ENCODE peak calls at places on chromosome 9, in ten cellular contexts. J is spleen; E is IMR-90; U is brain microvascular endothelial cell; A is dorsolateral prefrontal cortex; K is effector memory CD4-positive, alpha-beta T cell; O is breast epithelium; N is CD4-positive, alpha-beta memory T cell; S is transverse colon; Q is A549. I is an unnamed sample.
A peak's percentile ranks its signal among the peaks of the same experiment; 100 is the strongest.

GRCh38 chr9:89154651-89155336 is 23.8 kb downstream of the SHC3 start:
- DNase-seq in J (no peak), E (peak; percentile 96), U (peak; percentile 90), A (no peak), K (no peak), O (no peak), N (peak; percentile 6), S (no peak), Q (peak; percentile 60), I (no peak)

GRCh38 chr9:136944094-136944518 is 432 bp downstream of the FBXW5 start:
- DNase-seq in J (no peak), E (peak; percentile 55), U (no peak), A (no peak), K (no peak), O (no peak), N (no peak), S (no peak), Q (no peak), I (no peak)

GRCh38 chr9:132005896-132006295 is 73.8 kb downstream of the MED27 start:
- DNase-seq in J (no peak), E (peak; percentile 40), U (no peak), A (no peak), K (no peak), O (no peak), N (no peak), S (no peak), Q (no peak), I (no peak)

GRCh38 chr9:91800473-91800872 is 149.6 kb downstream of the ROR2 start:
- DNase-seq in J (no peak), E (no peak), U (no peak), A (no peak), K (no peak), O (peak; percentile 44), N (no peak), S (no peak), Q (no peak), I (no peak)

GRCh38 chr9:68552700-68553099 is 12.0 kb upstream of the TMEM252 start:
- DNase-seq in J (no peak), E (peak; percentile 93), U (peak; percentile 47), A (no peak), K (no peak), O (no peak), N (no peak), S (no peak), Q (peak; percentile 14), I (no peak)

GRCh38 chr9:124392855-124393460 is 22.3 kb downstream of the PSMB7 start:
- DNase-seq in J (no peak), E (peak; percentile 95), U (peak; percentile 83), A (peak; percentile 64), K (no peak), O (no peak), N (no peak), S (no peak), Q (peak; percentile 87), I (no peak)

GRCh38 chr9:137522746-137523455 is 27.3 kb downstream of the PNPLA7 start:
- DNase-seq in J (no peak), E (no peak), U (no peak), A (no peak), K (no peak), O (no peak), N (no peak), S (no peak), Q (no peak), I (no peak)

GRCh38 chr9:27385606-27386005 is 88.7 kb upstream of the EQTN start:
- DNase-seq in J (no peak), E (no peak), U (no peak), A (no peak), K (no peak), O (no peak), N (no peak), S (no peak), Q (no peak), I (no peak)

GRCh38 chr9:21656776-21657637 is 145.4 kb upstream of the MTAP start:
- DNase-seq in J (no peak), E (peak; percentile 87), U (no peak), A (no peak), K (no peak), O (no peak), N (no peak), S (no peak), Q (no peak), I (no peak)

GRCh38 chr9:89507626-89508025 is 9.7 kb upstream of the SEMA4D start:
- DNase-seq in J (no peak), E (no peak), U (no peak), A (no peak), K (no peak), O (no peak), N (no peak), S (no peak), Q (no peak), I (no peak)

GRCh38 chr9:133239533-133240090 is 30.6 kb upstream of the OBP2B start:
- DNase-seq in J (no peak), E (no peak), U (no peak), A (no peak), K (no peak), O (peak; percentile 42), N (no peak), S (peak; percentile 34), Q (no peak), I (no peak)

GRCh38 chr9:6910032-6910431 is 152.3 kb downstream of the KDM4C start:
- DNase-seq in J (no peak), E (peak; percentile 34), U (no peak), A (no peak), K (no peak), O (no peak), N (no peak), S (no peak), Q (peak; percentile 15), I (no peak)

GRCh38 chr9:82332018-82332773 is 343.6 kb downstream of the SPATA31D1 start:
- DNase-seq in J (no peak), E (peak; percentile 85), U (peak; percentile 61), A (no peak), K (no peak), O (no peak), N (no peak), S (no peak), Q (peak; percentile 68), I (no peak)

GRCh38 chr9:104963076-104963475 is 35.1 kb upstream of the ABCA1 start:
- DNase-seq in J (no peak), E (no peak), U (no peak), A (no peak), K (no peak), O (no peak), N (no peak), S (no peak), Q (no peak), I (no peak)

GRCh38 chr9:18043978-18044377 is 430.0 kb upstream of the ADAMTSL1 start:
- DNase-seq in J (no peak), E (no peak), U (no peak), A (no peak), K (no peak), O (no peak), N (no peak), S (no peak), Q (no peak), I (no peak)

DNA sequence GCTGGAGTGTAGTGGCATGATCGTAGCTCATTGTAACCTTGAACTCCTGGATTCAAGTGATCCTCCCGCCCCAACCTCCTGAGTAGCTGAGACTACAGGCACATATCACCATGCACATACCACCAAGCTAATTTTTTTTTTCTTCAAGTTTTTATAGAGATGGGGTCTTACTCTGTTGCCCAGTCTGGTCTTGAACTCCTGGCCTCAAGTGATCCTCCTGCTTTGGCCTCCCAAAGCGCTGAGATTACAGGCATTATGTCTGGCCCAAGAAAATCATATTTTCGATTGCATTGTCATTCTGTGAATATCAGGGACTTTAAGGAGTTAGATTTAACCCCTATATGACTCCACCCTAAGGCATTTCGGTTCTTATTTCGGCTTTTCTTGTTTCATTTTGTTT is 116.6 kb downstream of the VPS13A start:
- DNase-seq in J (no peak), E (no peak), U (no peak), A (no peak), K (no peak), O (no peak), N (no peak), S (no peak), Q (no peak), I (no peak)
- H3K27ac ChIP-seq in J (no peak overlapping the region), E (no peak overlapping the region), U (no peak overlapping the region), A (no peak overlapping the region), K (no peak overlapping the region), O (no peak overlapping the region), N (no peak overlapping the region), S (no peak overlapping the region), Q (no peak overlapping the region), I (no peak overlapping the region)

DNA sequence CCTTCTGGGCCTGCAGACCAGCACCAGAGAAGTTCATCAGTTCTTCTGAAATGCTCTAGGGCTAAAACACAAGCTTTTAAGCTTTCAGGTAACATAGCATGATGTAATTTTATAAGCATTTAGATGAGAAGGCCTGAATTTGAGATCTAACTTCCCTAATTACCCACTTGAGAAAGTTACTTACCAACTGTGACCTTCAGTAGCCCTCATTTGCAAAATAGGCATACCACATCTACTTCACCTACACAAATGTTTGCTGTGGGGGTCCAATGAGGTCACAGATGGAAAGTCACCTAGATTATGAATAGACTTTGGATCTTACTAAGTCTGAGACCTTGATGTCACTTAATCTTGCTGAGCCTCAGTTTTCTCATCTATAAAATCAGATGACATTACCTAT is 36.5 kb downstream of the FBXO10 start:
- DNase-seq in J (no peak), E (no peak), U (no peak), A (no peak), K (no peak), O (no peak), N (no peak), S (no peak), Q (no peak), I (no peak)
- H3K27ac ChIP-seq in J (no peak overlapping the region), E (no peak overlapping the region), U (no peak overlapping the region), A (no peak overlapping the region), K (no peak overlapping the region), O (no peak overlapping the region), N (no peak overlapping the region), S (no peak overlapping the region), Q (no peak overlapping the region), I (no peak overlapping the region)

DNA sequence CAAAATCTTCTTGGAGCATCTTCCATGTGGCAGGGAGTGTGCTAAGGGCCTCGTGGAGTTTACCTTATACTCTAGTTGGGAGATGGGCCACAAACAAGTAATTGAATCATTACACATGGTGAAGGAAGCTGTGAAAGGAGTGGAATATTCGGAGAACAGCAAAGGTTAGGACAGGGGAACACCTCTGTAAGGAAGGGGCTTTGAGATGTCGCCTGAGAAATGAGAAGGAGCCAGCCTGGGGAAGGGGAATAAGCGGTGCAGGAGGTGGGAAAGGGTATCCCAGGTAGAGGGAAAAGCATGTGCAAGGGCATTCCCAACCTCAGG is 2.2 kb upstream of the STOM start:
- DNase-seq in J (no peak), E (no peak), U (no peak), A (no peak), K (no peak), O (no peak), N (no peak), S (no peak), Q (no peak), I (no peak)
- H3K27ac ChIP-seq in J (peak overlapping the region; percentile 95), E (peak overlapping the region; percentile 81), U (no peak overlapping the region), A (no peak overlapping the region), K (no peak overlapping the region), O (peak overlapping the region; percentile 99), N (no peak overlapping the region), S (peak overlapping the region; percentile 92), Q (peak overlapping the region; percentile 92), I (peak overlapping the region; percentile 96)

DNA sequence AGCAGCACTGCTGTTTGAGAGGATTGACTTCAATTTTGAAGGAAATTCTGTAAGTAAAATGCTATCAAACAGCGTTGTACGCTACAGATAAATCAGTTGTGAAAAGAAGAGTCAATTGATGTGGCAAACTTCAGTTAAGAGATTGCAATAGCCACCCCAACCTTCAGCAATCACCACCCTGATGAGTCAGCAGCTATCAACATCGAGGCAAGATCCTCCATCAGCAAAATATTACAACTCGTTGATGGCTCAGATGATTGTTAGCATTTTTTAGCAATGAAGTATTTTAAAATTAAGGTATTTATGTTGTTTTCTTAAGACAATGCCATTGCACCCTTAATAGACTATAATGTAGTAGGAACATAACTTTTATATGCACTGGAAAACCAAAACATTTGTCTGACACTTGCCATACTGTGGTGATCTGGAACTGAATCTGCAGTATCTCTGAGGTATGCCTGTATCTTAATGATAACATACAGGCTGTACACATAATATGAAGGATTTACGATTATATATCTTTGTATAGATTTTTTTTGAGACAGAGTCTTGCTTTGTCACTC is 47.5 kb downstream of the VPS13A start:
- DNase-seq in J (no peak), E (peak; percentile 72), U (peak; percentile 31), A (no peak), K (no peak), O (no peak), N (no peak), S (no peak), Q (no peak), I (no peak)
- H3K27ac ChIP-seq in J (no peak overlapping the region), E (no peak overlapping the region), U (no peak overlapping the region), A (no peak overlapping the region), K (no peak overlapping the region), O (no peak overlapping the region), N (no peak overlapping the region), S (no peak overlapping the region), Q (no peak overlapping the region), I (no peak overlapping the region)